ENCODE peak calls at places on chromosomes 7 and 10, in eight cellular contexts. P is tibial nerve, T is esophagus squamous epithelium, W is H1, X is uterus, A is testis, C is Peyer's patch, E is adrenal gland. R is an unnamed sample.

GRCh38 chr7:22204312-22204711 is 152.6 kb downstream of the RAPGEF5 start:
- DNase-seq in P (no peak), T (no peak), W (no peak), X (no peak), A (peak; percentile 27), C (no peak), E (no peak), R (no peak)

GRCh38 chr7:149284343-149284742 is 22.3 kb downstream of the ZNF783 start:
- DNase-seq in P (no peak), T (no peak), W (no peak), X (no peak), A (no peak), C (no peak), E (no peak), R (no peak)

GRCh38 chr7:79452032-79452494 is 1.4 kb downstream of the MAGI2 start:
- DNase-seq in P (peak; percentile 91), T (peak; percentile 5), W (peak; percentile 19), X (peak; percentile 81), A (peak; percentile 88), C (peak; percentile 64), E (peak; percentile 90), R (peak; percentile 91)

GRCh38 chr7:127922661-127923060 is 108.6 kb downstream of the LRRC4 start:
- DNase-seq in P (no peak), T (no peak), W (no peak), X (no peak), A (no peak), C (no peak), E (no peak), R (no peak)

GRCh38 chr10:122492955-122493597 is 31.7 kb downstream of the HTRA1 start:
- DNase-seq in P (peak; percentile 39), T (no peak), W (no peak), X (peak; percentile 60), A (peak; percentile 67), C (no peak), E (no peak), R (no peak)

GRCh38 chr7:29146082-29146706 is at the start of gene CPVL:
- DNase-seq in P (peak; percentile 49), T (no peak), W (peak; percentile 62), X (peak; percentile 53), A (peak; percentile 91), C (peak; percentile 54), E (peak; percentile 71), R (peak; percentile 81)

GRCh38 chr10:35876248-35876647 is 234.2 kb upstream of the FZD8 start:
- DNase-seq in P (no peak), T (no peak), W (no peak), X (no peak), A (no peak), C (no peak), E (no peak), R (no peak)

GRCh38 chr7:2633538-2634264 is 1.9 kb downstream of the TTYH3 start:
- DNase-seq in P (no peak), T (no peak), W (no peak), X (peak; percentile 78), A (peak; percentile 29), C (no peak), E (peak; percentile 93), R (peak; percentile 64)

GRCh38 chr7:11540271-11540761 is 291.7 kb downstream of the THSD7A start:
- DNase-seq in P (peak; percentile 16), T (no peak), W (no peak), X (no peak), A (no peak), C (no peak), E (no peak), R (no peak)

GRCh38 chr10:113958631-113959382 is 84.9 kb upstream of the ADRB1 start:
- DNase-seq in P (peak; percentile 41), T (no peak), W (no peak), X (peak; percentile 51), A (no peak), C (peak; percentile 79), E (peak; percentile 26), R (peak; percentile 76)
- TF ChIP-seq POLR2A in P (no peak), T (no peak), W (no peak), X (no peak), A (no peak), C (peak; percentile 37), E (no peak), R (no peak)

DNA sequence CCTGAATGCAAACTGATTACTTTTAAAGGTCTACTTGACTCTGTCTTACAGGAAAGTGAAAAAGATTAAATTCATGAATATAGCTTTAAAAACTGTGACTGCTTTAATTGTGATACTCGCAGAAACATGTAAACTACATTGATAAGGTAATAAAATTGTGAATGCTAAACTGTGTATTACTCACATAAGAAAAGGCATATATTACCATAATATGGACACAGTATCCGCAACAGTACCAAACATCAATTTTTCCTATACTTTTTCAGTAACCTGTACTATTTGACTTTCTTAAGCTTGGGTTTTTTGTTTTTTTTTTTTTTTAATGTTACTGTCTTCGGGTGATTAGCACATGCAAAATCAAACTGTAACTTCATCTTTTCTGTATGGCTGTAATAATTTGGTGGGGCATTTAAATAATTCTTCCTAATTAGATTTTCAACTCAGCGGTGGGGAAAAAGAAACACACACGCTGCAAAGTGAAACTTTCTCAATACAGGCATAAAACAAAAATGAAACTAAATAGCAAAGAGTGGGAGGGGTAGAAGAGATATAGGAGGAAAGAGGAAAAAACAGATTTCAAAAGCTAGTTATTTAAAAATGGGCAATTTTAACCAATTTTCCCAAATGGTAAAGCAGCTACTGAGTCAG is 23.2 kb downstream of the NT5C3A start:
- DNase-seq in P (no peak), T (no peak), W (no peak), X (no peak), A (no peak), C (no peak), E (no peak), R (no peak)
- H3K4me3 ChIP-seq in P (peak overlapping the region; percentile 42), T (peak overlapping the region; percentile 44), W (no peak overlapping the region), X (peak overlapping the region; percentile 38), A (peak overlapping the region; percentile 41), C (peak overlapping the region; percentile 24), E (peak overlapping the region; percentile 27), R (peak overlapping the region; percentile 23)

DNA sequence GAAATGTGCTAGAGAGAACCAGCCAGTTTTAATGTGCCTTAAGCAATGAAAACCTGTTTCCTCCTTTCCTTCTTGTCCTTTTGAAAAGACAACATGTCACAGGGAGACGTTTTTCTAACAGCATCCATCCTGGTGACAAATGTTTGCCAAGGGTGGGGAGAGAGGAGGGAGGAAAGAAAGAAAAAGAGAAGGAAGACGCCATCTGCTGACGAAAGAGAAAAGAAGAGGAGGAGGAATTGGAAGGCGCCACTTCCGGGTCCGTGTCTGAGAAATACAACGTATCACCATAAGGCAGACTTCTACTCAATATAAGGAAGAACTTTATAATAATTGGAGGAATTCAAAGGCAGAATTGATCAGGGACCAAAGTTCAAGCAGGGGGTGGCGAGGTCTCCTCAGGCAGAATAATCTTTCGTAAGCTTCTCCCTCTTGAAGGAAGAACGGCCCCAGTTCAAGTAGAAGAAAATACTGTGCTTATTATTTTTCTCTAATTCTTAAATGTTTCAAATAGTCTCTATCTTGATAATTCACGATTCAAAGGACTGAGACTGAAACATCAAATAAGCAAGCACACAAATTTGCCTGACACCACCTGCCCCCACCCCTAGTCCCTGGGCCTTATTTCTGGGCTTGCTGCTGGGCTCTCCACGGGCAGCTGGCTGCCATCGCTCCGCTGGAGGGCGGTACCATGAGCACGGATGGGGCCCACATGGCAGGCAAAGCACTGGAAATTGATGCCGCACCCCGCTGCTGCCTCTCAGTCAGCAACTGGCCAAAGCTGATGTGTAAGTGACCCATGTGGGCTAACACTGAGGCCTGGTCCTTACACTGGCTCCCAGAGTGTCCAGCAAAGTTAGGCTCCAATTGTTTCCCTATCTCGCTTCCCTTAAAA is 273.7 kb upstream of the KLF14 start:
- DNase-seq in P (peak; percentile 67), T (no peak), W (no peak), X (peak; percentile 53), A (peak; percentile 84), C (peak; percentile 67), E (peak; percentile 58), R (peak; percentile 61)
- TF ChIP-seq POLR2A in P (no peak), T (no peak), W (no peak), X (no peak), A (no peak), C (no peak), E (no peak), R (peak; percentile 19)

DNA sequence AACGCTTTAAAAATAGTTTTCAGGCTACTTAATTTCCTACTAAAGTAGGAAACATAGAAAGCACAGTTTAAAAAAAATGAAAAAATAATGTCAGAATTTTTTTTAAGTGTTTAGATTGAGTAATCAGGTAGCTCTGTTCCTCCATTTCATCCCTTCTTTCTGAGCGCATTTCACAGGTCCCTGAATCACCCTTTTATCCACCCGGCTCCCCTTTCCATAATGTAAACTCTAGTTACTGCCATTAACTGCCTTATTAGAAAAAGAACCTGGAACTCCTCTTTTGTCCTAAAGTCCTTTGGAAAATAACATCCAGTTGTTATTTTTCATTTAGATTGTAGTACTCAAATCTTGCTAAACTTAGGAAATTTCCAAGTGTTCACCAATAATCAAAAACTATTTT is 5.8 kb downstream of the KCND2 start:
- DNase-seq in P (no peak), T (no peak), W (no peak), X (no peak), A (no peak), C (no peak), E (no peak), R (no peak)
- H3K4me3 ChIP-seq in P (no peak overlapping the region), T (no peak overlapping the region), W (no peak overlapping the region), X (no peak overlapping the region), A (no peak overlapping the region), C (no peak overlapping the region), E (no peak overlapping the region), R (no peak overlapping the region)

GRCh38 chr7:44123190-44124003 is at the start of gene POLD2:
- DNase-seq in P (peak; percentile 95), T (peak; percentile 81), W (peak; percentile 73), X (peak; percentile 99), A (peak; percentile 99), C (peak; percentile 98), E (peak; percentile 98), R (peak; percentile 99)
- TF ChIP-seq POLR2A in P (peak; percentile 79), T (peak; percentile 34), W (peak; percentile 71), X (no peak), A (no peak), C (peak; percentile 42), E (peak; percentile 38), R (peak; percentile 69)

DNA sequence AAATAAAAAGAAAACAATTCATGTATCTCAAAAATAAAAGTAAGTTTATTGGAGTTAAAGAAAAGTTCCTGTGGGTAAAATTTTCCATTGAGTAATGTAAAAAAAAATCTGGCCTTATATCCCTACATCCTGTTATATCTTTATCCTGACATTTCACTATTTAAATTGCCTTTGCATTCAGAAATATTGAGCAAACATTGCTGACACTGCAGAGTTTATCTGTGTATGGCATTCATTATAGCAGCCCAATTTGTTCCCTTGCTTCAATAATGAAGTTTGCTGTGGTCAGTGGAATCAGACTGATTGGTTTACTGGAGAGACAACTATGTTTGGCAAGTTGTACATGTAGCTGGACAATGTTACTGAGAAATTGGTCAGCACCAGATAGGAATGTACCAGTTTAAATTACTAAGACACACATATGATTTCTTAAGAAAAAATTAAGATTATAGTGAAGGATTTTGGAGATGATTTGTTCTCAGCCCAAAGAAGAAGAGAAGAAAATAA is 271.7 kb downstream of the ANKRD7 start:
- DNase-seq in P (no peak), T (no peak), W (no peak), X (no peak), A (no peak), C (no peak), E (no peak), R (no peak)
- H3K4me3 ChIP-seq in P (no peak overlapping the region), T (no peak overlapping the region), W (no peak overlapping the region), X (no peak overlapping the region), A (no peak overlapping the region), C (no peak overlapping the region), E (no peak overlapping the region), R (no peak overlapping the region)